ENCODE peak calls at places on chromosome 1, in four cellular contexts. D is ovary, B is lower lobe of right lung, C is esophagus squamous epithelium. P is an unnamed sample. For H3K27me3 and H3K4me1, the result is how much of the 10 kb centered on the place peaks cover.

GRCh38 chr1:233518344-233518743 is 95.6 kb upstream of the KCNK1 start:
- DNase-seq in D (no peak), B (no peak), C (no peak), P (peak)

GRCh38 chr1:108125312-108126138 is 74.6 kb downstream of the SLC25A24 start:
- DNase-seq in D (peak), B (no peak), C (no peak), P (peak)

GRCh38 chr1:9730096-9730901 is 78.8 kb downstream of the PIK3CD start:
- DNase-seq in D (no peak), B (peak), C (no peak), P (no peak)

GRCh38 chr1:16625497-16626408 is 12.4 kb upstream of the NBPF1 start:
- DNase-seq in D (peak), B (peak), C (no peak), P (no peak)

GRCh38 chr1:41379741-41380130 is 18.5 kb downstream of the FOXO6 start:
- DNase-seq in D (no peak), B (no peak), C (no peak), P (no peak)

GRCh38 chr1:204263240-204263848 is 49.6 kb upstream of the GOLT1A start:
- DNase-seq in D (no peak), B (no peak), C (no peak), P (peak)

GRCh38 chr1:228368801-228369607 is 37.6 kb downstream of the TRIM11 start:
- DNase-seq in D (no peak), B (peak), C (no peak), P (peak)

GRCh38 chr1:17603091-17603841 is 63.8 kb downstream of the ARHGEF10L start:
- DNase-seq in D (no peak), B (no peak), C (no peak), P (peak)

GRCh38 chr1:208201241-208201640 is 42.9 kb downstream of the PLXNA2 start:
- DNase-seq in D (no peak), B (no peak), C (no peak), P (peak)

GRCh38 chr1:228781161-228781771 is 46.0 kb downstream of the RHOU start:
- DNase-seq in D (no peak), B (peak), C (no peak), P (peak)

GRCh38 chr1:60564856-60565445 is 491.4 kb upstream of the C1orf87 start:
- DNase-seq in D (no peak), B (no peak), C (no peak), P (no peak)

GRCh38 chr1:7967206-7967605 is 5.7 kb downstream of the PARK7 start:
- DNase-seq in D (no peak), B (no peak), C (no peak), P (no peak)

GRCh38 chr1:109954180-109954579 is 30.4 kb upstream of the AHCYL1 start:
- DNase-seq in D (no peak), B (no peak), C (no peak), P (no peak)

GRCh38 chr1:1264868-1265272 is 8.8 kb downstream of the UBE2J2 start:
- DNase-seq in D (no peak), B (no peak), C (no peak), P (no peak)

GRCh38 chr1:169070958-169071357 is 35.5 kb upstream of the ATP1B1 start:
- DNase-seq in D (no peak), B (no peak), C (no peak), P (no peak)

GRCh38 chr1:111596499-111596898 is 23.1 kb upstream of the RAP1A start:
- DNase-seq in D (no peak), B (no peak), C (no peak), P (no peak)

GRCh38 chr1:8987881-8988617 is 38.2 kb downstream of the SLC2A7 start:
- DNase-seq in D (peak), B (peak), C (no peak), P (peak)

GRCh38 chr1:178706467-178706866 is 18.6 kb upstream of the RALGPS2 start:
- DNase-seq in D (peak), B (no peak), C (no peak), P (no peak)

DNA sequence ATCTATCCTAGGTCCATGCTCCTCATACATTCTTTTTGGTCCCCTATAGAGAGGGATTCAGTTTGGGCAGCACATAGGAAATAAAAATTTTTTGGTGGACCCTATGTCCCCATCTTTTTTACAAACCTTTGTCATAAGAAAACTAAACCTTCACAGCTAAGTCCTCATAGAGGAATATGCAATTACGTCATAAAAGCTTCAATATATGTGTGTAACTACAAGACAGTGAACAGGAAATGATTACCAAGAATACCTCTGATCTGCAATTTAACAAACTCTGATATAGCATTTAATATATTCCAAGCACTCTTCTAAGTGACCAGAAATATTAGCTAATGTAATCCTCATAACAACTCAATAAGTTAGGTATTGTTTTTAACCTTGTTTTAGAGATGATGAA is 6.3 kb upstream of the DENND2C start:
- DNase-seq in D (no peak), B (no peak), C (no peak), P (no peak)
- H3K27me3 ChIP-seq in D (under half), B (under half), C (under half), P (half or more)

GRCh38 chr1:39727221-39727931 is 11.3 kb upstream of the PPIE start:
- DNase-seq in D (no peak), B (no peak), C (no peak), P (no peak)

GRCh38 chr1:39726600-39726999 is 12.1 kb upstream of the PPIE start:
- DNase-seq in D (no peak), B (no peak), C (no peak), P (no peak)

GRCh38 chr1:39729030-39729429 is 9.7 kb upstream of the PPIE start:
- DNase-seq in D (no peak), B (no peak), C (no peak), P (no peak)

GRCh38 chr1:39729842-39730241 is 8.8 kb upstream of the PPIE start:
- DNase-seq in D (no peak), B (no peak), C (no peak), P (no peak)

DNA sequence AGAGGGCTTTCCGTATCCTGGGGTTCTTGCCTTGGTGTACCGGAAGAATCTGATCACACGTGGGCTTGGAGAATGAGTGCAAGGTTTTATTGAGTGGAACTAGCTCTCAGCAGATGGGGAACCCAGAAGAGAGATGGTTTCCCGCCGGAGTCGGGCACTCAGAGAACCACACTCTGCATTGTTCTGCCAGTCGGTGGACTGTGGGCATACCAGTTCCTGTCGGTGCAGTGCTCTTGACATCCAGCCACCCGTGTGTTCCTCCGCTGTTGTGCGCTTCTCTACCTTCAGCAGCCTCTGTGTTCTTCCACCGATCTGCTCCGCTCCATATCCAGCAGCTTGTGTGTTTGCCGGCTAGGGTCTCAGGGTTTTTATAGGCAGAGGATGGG is 10.8 kb upstream of the PPIE start:
- DNase-seq in D (no peak), B (no peak), C (no peak), P (no peak)
- H3K4me3 ChIP-seq in D (no peak), B (no peak), C (no peak), P (no peak)

DNA sequence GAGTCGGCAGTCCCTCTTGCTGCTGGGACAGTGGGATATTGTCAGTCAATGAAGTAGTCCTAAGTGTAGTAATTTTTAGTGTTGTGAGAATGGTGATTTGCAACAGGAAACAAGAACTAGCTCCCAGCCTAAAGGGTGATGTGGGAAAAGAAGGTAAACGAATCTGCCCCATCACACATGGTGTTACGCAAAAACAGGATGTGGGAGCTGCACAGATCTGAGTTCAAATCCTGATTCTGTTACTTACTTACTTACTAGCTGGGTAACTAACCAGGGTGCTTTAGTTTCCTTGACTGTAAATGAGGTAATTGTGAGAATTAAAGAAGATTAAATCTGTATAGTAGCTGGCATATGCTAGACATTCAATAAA is 22.3 kb downstream of the NAV1 start:
- DNase-seq in D (no peak), B (no peak), C (no peak), P (no peak)
- H3K4me1 ChIP-seq in D (under half), B (under half), C (under half), P (under half)

GRCh38 chr1:37035014-37035686 is 835 bp upstream of the GRIK3 start:
- DNase-seq in D (no peak), B (no peak), C (no peak), P (no peak)

GRCh38 chr1:37037675-37038074 is 3.4 kb upstream of the GRIK3 start:
- DNase-seq in D (no peak), B (no peak), C (no peak), P (no peak)

GRCh38 chr1:37034301-37035013 is at the start of gene GRIK3:
- DNase-seq in D (no peak), B (no peak), C (no peak), P (peak)

GRCh38 chr1:37036667-37037053 is 2.3 kb upstream of the GRIK3 start:
- DNase-seq in D (no peak), B (no peak), C (no peak), P (no peak)

DNA sequence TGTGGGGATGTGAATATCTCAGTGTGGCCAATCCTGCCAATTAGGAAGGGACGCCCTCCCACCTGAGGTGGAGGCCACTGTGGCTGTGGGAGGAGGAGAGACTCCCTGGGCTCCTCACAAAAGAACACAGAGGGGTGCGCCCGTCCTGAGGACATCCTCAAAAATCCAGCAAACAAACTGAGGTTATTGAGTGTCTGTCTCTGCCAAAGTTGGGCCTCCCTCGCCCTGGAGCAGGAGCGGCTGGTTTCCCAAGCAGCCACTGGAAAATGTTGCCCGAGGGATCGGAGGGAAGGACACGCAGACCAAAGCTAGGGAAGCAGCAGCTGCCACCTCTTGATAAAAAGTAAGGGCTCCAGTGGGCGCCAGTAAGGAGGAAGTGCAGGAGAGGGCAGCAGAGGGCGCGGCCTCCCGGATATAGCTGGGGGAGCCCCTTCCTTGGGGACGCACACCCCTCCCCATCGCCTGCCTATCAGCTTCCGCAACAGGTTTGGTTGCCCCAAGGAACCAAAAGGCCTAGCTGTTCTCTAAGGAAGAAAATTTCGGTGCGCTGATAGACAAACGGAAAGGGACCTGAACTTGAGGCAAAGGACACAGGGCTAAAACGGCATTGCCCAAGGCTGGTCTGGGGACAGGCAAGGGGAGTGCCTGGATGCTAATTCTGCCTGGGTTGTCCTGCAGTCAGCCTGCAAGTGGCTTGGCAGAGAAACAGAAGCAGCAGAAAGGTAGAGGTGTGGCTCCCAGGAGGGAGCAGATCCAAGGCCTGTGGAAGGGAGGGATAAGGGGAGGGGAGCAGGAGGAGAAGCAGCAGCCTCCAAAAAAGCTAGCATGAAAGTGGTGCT is 1.7 kb upstream of the GRIK3 start:
- DNase-seq in D (no peak), B (no peak), C (no peak), P (peak)
- H3K27me3 ChIP-seq in D (under half), B (half or more), C (half or more), P (under half)

GRCh38 chr1:112743174-112744018 is 28.3 kb upstream of the PPM1J start:
- DNase-seq in D (no peak), B (no peak), C (no peak), P (no peak)
- H3K4me3 ChIP-seq in D (no peak), B (no peak), C (peak), P (no peak)

GRCh38 chr1:12601690-12602632 is 16.0 kb downstream of the DHRS3 start:
- DNase-seq in D (peak), B (no peak), C (no peak), P (no peak)
- H3K4me1 ChIP-seq in D (under half), B (half or more), C (half or more), P (under half)

GRCh38 chr1:11478571-11479374 is at the start of gene DISP3:
- DNase-seq in D (no peak), B (peak), C (no peak), P (peak)
- H3K27me3 ChIP-seq in D (under half), B (half or more), C (under half), P (under half)